ENCODE peak calls at places on chromosomes 5 and 9, in eight cellular contexts. One of them, this sample, is unnamed.

GRCh38 chr9:5442400-5443011 is 4.8 kb upstream of the PLGRKT start:
- DNase-seq in astrocyte: peak; percentile 34
- DNase-seq in fibroblast of lung: peak; percentile 50
- DNase-seq in ascending aorta: no peak
- DNase-seq in astrocyte of the cerebellum: no peak
- DNase-seq in MCF 10A: peak; percentile 72
- DNase-seq in foreskin fibroblast: peak; percentile 38
- DNase-seq in HFF-Myc: peak; percentile 32
- DNase-seq in this sample: peak; percentile 19

GRCh38 chr5:113020461-113021273 is 44.1 kb downstream of the DCP2 start:
- DNase-seq in astrocyte: peak; percentile 91
- DNase-seq in fibroblast of lung: peak; percentile 92
- DNase-seq in ascending aorta: no peak
- DNase-seq in astrocyte of the cerebellum: peak; percentile 67
- DNase-seq in MCF 10A: peak; percentile 64
- DNase-seq in foreskin fibroblast: no peak
- DNase-seq in HFF-Myc: no peak
- DNase-seq in this sample: no peak

GRCh38 chr9:110578896-110579752 is at the start of gene SVEP1:
- DNase-seq in astrocyte: peak; percentile 72
- DNase-seq in fibroblast of lung: peak; percentile 78
- DNase-seq in ascending aorta: peak; percentile 74
- DNase-seq in astrocyte of the cerebellum: no peak
- DNase-seq in MCF 10A: peak; percentile 67
- DNase-seq in foreskin fibroblast: peak; percentile 74
- DNase-seq in HFF-Myc: no peak
- DNase-seq in this sample: no peak

GRCh38 chr5:154168395-154168794 is 22.1 kb upstream of the GALNT10 start:
- DNase-seq in astrocyte: no peak
- DNase-seq in fibroblast of lung: no peak
- DNase-seq in ascending aorta: no peak
- DNase-seq in astrocyte of the cerebellum: no peak
- DNase-seq in MCF 10A: no peak
- DNase-seq in foreskin fibroblast: no peak
- DNase-seq in HFF-Myc: no peak
- DNase-seq in this sample: no peak

GRCh38 chr5:13932561-13932960 is 11.9 kb downstream of the DNAH5 start:
- DNase-seq in astrocyte: no peak
- DNase-seq in fibroblast of lung: peak; percentile 6
- DNase-seq in ascending aorta: no peak
- DNase-seq in astrocyte of the cerebellum: no peak
- DNase-seq in MCF 10A: peak; percentile 11
- DNase-seq in foreskin fibroblast: no peak
- DNase-seq in HFF-Myc: no peak
- DNase-seq in this sample: no peak

GRCh38 chr5:29238115-29238514 is 1955.4 kb upstream of the CDH6 start:
- DNase-seq in astrocyte: no peak
- DNase-seq in fibroblast of lung: no peak
- DNase-seq in ascending aorta: no peak
- DNase-seq in astrocyte of the cerebellum: no peak
- DNase-seq in MCF 10A: no peak
- DNase-seq in foreskin fibroblast: no peak
- DNase-seq in HFF-Myc: no peak
- DNase-seq in this sample: no peak

GRCh38 chr5:132489871-132490483 is 596 bp downstream of the IRF1 start:
- DNase-seq in astrocyte: peak; percentile 43
- DNase-seq in fibroblast of lung: peak; percentile 60
- DNase-seq in ascending aorta: peak; percentile 79
- DNase-seq in astrocyte of the cerebellum: no peak
- DNase-seq in MCF 10A: peak; percentile 40
- DNase-seq in foreskin fibroblast: peak; percentile 57
- DNase-seq in HFF-Myc: no peak
- DNase-seq in this sample: no peak

GRCh38 chr5:135193213-135194125 is 159.4 kb upstream of the PITX1 start:
- DNase-seq in astrocyte: peak; percentile 78
- DNase-seq in fibroblast of lung: peak; percentile 84
- DNase-seq in ascending aorta: no peak
- DNase-seq in astrocyte of the cerebellum: no peak
- DNase-seq in MCF 10A: peak; percentile 11
- DNase-seq in foreskin fibroblast: peak; percentile 55
- DNase-seq in HFF-Myc: no peak
- DNase-seq in this sample: no peak

GRCh38 chr5:58497956-58498942 is 7.0 kb downstream of the GAPT start:
- DNase-seq in astrocyte: peak; percentile 3
- DNase-seq in fibroblast of lung: peak; percentile 27
- DNase-seq in ascending aorta: no peak
- DNase-seq in astrocyte of the cerebellum: peak; percentile 18
- DNase-seq in MCF 10A: peak; percentile 58
- DNase-seq in foreskin fibroblast: peak; percentile 22
- DNase-seq in HFF-Myc: peak; percentile 5
- DNase-seq in this sample: no peak

GRCh38 chr9:126411225-126411947 is 84.8 kb downstream of the MVB12B start:
- DNase-seq in astrocyte: peak; percentile 57
- DNase-seq in fibroblast of lung: peak; percentile 66
- DNase-seq in ascending aorta: no peak
- DNase-seq in astrocyte of the cerebellum: peak; percentile 87
- DNase-seq in MCF 10A: no peak
- DNase-seq in foreskin fibroblast: no peak
- DNase-seq in HFF-Myc: no peak
- DNase-seq in this sample: no peak

GRCh38 chr5:168877132-168877895 is 298.1 kb upstream of the PANK3 start:
- DNase-seq in astrocyte: no peak
- DNase-seq in fibroblast of lung: no peak
- DNase-seq in ascending aorta: no peak
- DNase-seq in astrocyte of the cerebellum: no peak
- DNase-seq in MCF 10A: no peak
- DNase-seq in foreskin fibroblast: no peak
- DNase-seq in HFF-Myc: no peak
- DNase-seq in this sample: no peak

GRCh38 chr5:5494489-5495402 is 72.3 kb downstream of the ICE1 start:
- DNase-seq in astrocyte: peak; percentile 20
- DNase-seq in fibroblast of lung: peak; percentile 48
- DNase-seq in ascending aorta: peak; percentile 81
- DNase-seq in astrocyte of the cerebellum: no peak
- DNase-seq in MCF 10A: no peak
- DNase-seq in foreskin fibroblast: peak; percentile 57
- DNase-seq in HFF-Myc: no peak
- DNase-seq in this sample: peak; percentile 4

GRCh38 chr5:7868773-7869473 is at the start of the genes FASTKD3 and MTRR:
- DNase-seq in astrocyte: peak; percentile 90
- DNase-seq in fibroblast of lung: peak; percentile 94
- DNase-seq in ascending aorta: peak; percentile 95
- DNase-seq in astrocyte of the cerebellum: peak; percentile 82
- DNase-seq in MCF 10A: peak; percentile 92
- DNase-seq in foreskin fibroblast: peak; percentile 93
- DNase-seq in HFF-Myc: peak; percentile 76
- DNase-seq in this sample: peak; percentile 58

GRCh38 chr5:7872517-7873149 is 3.7 kb downstream of the MTRR start:
- DNase-seq in astrocyte: no peak
- DNase-seq in fibroblast of lung: peak; percentile 37
- DNase-seq in ascending aorta: no peak
- DNase-seq in astrocyte of the cerebellum: no peak
- DNase-seq in MCF 10A: no peak
- DNase-seq in foreskin fibroblast: no peak
- DNase-seq in HFF-Myc: no peak
- DNase-seq in this sample: no peak

GRCh38 chr5:7869474-7870136 is 657 bp downstream of the MTRR start:
- DNase-seq in astrocyte: no peak
- DNase-seq in fibroblast of lung: no peak
- DNase-seq in ascending aorta: no peak
- DNase-seq in astrocyte of the cerebellum: no peak
- DNase-seq in MCF 10A: peak; percentile 12
- DNase-seq in foreskin fibroblast: no peak
- DNase-seq in HFF-Myc: no peak
- DNase-seq in this sample: no peak

GRCh38 chr5:7873216-7873615 is 4.3 kb downstream of the MTRR start:
- DNase-seq in astrocyte: no peak
- DNase-seq in fibroblast of lung: no peak
- DNase-seq in ascending aorta: no peak
- DNase-seq in astrocyte of the cerebellum: no peak
- DNase-seq in MCF 10A: no peak
- DNase-seq in foreskin fibroblast: no peak
- DNase-seq in HFF-Myc: no peak
- DNase-seq in this sample: no peak

DNA sequence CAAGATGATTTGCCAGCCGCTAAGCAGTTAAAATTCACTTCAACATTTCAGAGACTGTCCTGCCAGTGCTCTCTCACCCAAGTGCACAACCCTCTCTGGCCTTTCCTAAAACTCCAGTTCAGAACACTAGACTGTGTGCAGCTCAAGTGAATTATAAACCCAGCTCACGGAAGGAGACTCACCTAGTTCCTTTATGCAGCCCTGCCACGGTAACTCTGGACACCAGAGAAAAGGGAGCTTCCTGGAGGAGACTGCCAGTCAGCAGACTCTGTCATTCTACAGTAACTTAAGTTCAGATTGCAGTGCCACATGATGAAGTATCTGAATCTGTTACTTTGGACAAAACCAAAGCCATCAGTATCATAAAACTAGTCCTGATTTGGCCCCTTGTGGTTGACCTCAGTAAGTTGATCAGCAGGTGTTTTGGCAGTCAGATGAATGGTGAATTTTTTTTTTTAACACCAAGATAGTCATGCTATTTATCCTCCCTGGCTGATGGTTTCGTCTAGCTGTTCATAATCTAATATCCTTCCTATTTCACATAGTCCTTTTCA is 2.7 kb downstream of the MTRR start:
- DNase-seq in astrocyte: no peak
- DNase-seq in fibroblast of lung: no peak
- DNase-seq in ascending aorta: no peak
- DNase-seq in astrocyte of the cerebellum: no peak
- DNase-seq in MCF 10A: no peak
- DNase-seq in foreskin fibroblast: no peak
- DNase-seq in HFF-Myc: no peak
- DNase-seq in this sample: no peak
- TF ChIP-seq CTCF in astrocyte: no peak
- TF ChIP-seq CTCF in fibroblast of lung: no peak
- TF ChIP-seq CTCF in ascending aorta: no peak
- TF ChIP-seq CTCF in astrocyte of the cerebellum: no peak
- TF ChIP-seq CTCF in MCF 10A: no peak
- TF ChIP-seq CTCF in foreskin fibroblast: no peak
- TF ChIP-seq CTCF in HFF-Myc: no peak
- TF ChIP-seq CTCF in this sample: no peak

GRCh38 chr5:27026059-27026458 is 12.3 kb downstream of the CDH9 start:
- DNase-seq in astrocyte: no peak
- DNase-seq in fibroblast of lung: no peak
- DNase-seq in ascending aorta: no peak
- DNase-seq in astrocyte of the cerebellum: no peak
- DNase-seq in MCF 10A: no peak
- DNase-seq in foreskin fibroblast: no peak
- DNase-seq in HFF-Myc: no peak
- DNase-seq in this sample: no peak

GRCh38 chr5:27026791-27027190 is 11.6 kb downstream of the CDH9 start:
- DNase-seq in astrocyte: peak; percentile 2
- DNase-seq in fibroblast of lung: no peak
- DNase-seq in ascending aorta: no peak
- DNase-seq in astrocyte of the cerebellum: no peak
- DNase-seq in MCF 10A: no peak
- DNase-seq in foreskin fibroblast: no peak
- DNase-seq in HFF-Myc: no peak
- DNase-seq in this sample: no peak

GRCh38 chr5:27015758-27016157 is 22.6 kb downstream of the CDH9 start:
- DNase-seq in astrocyte: no peak
- DNase-seq in fibroblast of lung: no peak
- DNase-seq in ascending aorta: no peak
- DNase-seq in astrocyte of the cerebellum: no peak
- DNase-seq in MCF 10A: no peak
- DNase-seq in foreskin fibroblast: no peak
- DNase-seq in HFF-Myc: no peak
- DNase-seq in this sample: no peak

GRCh38 chr5:27020965-27021364 is 17.4 kb downstream of the CDH9 start:
- DNase-seq in astrocyte: peak; percentile 2
- DNase-seq in fibroblast of lung: peak; percentile 8
- DNase-seq in ascending aorta: no peak
- DNase-seq in astrocyte of the cerebellum: peak; percentile 31
- DNase-seq in MCF 10A: peak; percentile 48
- DNase-seq in foreskin fibroblast: no peak
- DNase-seq in HFF-Myc: no peak
- DNase-seq in this sample: no peak
- TF ChIP-seq CTCF in astrocyte: peak; percentile 33
- TF ChIP-seq CTCF in fibroblast of lung: no peak
- TF ChIP-seq CTCF in ascending aorta: no peak
- TF ChIP-seq CTCF in astrocyte of the cerebellum: peak; percentile 34
- TF ChIP-seq CTCF in MCF 10A: peak; percentile 51
- TF ChIP-seq CTCF in foreskin fibroblast: peak; percentile 3
- TF ChIP-seq CTCF in HFF-Myc: no peak
- TF ChIP-seq CTCF in this sample: no peak

GRCh38 chr5:118044169-118044568 is 944.2 kb downstream of the DTWD2 start:
- DNase-seq in astrocyte: no peak
- DNase-seq in fibroblast of lung: no peak
- DNase-seq in ascending aorta: no peak
- DNase-seq in astrocyte of the cerebellum: no peak
- DNase-seq in MCF 10A: no peak
- DNase-seq in foreskin fibroblast: no peak
- DNase-seq in HFF-Myc: no peak
- DNase-seq in this sample: no peak

GRCh38 chr5:118040496-118040895 is 947.9 kb downstream of the DTWD2 start:
- DNase-seq in astrocyte: no peak
- DNase-seq in fibroblast of lung: no peak
- DNase-seq in ascending aorta: no peak
- DNase-seq in astrocyte of the cerebellum: no peak
- DNase-seq in MCF 10A: no peak
- DNase-seq in foreskin fibroblast: no peak
- DNase-seq in HFF-Myc: no peak
- DNase-seq in this sample: no peak

GRCh38 chr5:118043531-118043930 is 944.8 kb downstream of the DTWD2 start:
- DNase-seq in astrocyte: no peak
- DNase-seq in fibroblast of lung: no peak
- DNase-seq in ascending aorta: no peak
- DNase-seq in astrocyte of the cerebellum: no peak
- DNase-seq in MCF 10A: no peak
- DNase-seq in foreskin fibroblast: no peak
- DNase-seq in HFF-Myc: no peak
- DNase-seq in this sample: no peak

DNA sequence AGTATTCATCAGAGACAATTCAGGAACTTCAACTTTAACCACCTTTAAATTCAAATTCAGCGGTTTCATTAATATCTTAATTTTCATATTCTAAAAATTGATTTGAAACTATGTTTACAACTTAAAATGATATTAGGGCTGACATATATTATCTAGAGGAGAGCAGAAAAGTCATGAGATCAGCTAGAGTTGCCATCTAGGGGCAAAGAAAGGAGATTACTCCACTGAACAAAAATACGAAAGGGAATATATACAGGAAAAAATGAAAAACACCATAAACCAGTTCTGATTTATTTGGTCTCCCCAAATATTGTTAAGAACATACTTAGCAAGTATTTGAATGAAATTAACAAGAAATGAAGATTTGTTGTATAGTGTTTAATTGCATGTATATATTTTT is 946.3 kb downstream of the DTWD2 start:
- DNase-seq in astrocyte: no peak
- DNase-seq in fibroblast of lung: no peak
- DNase-seq in ascending aorta: no peak
- DNase-seq in astrocyte of the cerebellum: no peak
- DNase-seq in MCF 10A: no peak
- DNase-seq in foreskin fibroblast: no peak
- DNase-seq in HFF-Myc: no peak
- DNase-seq in this sample: no peak
- TF ChIP-seq CTCF in astrocyte: no peak
- TF ChIP-seq CTCF in fibroblast of lung: no peak
- TF ChIP-seq CTCF in ascending aorta: no peak
- TF ChIP-seq CTCF in astrocyte of the cerebellum: peak; percentile 8
- TF ChIP-seq CTCF in MCF 10A: no peak
- TF ChIP-seq CTCF in foreskin fibroblast: peak; percentile 5
- TF ChIP-seq CTCF in HFF-Myc: no peak
- TF ChIP-seq CTCF in this sample: no peak

GRCh38 chr9:120531683-120532300 is 48.2 kb downstream of the CDK5RAP2 start:
- DNase-seq in astrocyte: no peak
- DNase-seq in fibroblast of lung: peak; percentile 20
- DNase-seq in ascending aorta: no peak
- DNase-seq in astrocyte of the cerebellum: peak; percentile 19
- DNase-seq in MCF 10A: peak; percentile 81
- DNase-seq in foreskin fibroblast: no peak
- DNase-seq in HFF-Myc: peak; percentile 15
- DNase-seq in this sample: no peak
- TF ChIP-seq CTCF in astrocyte: peak; percentile 49
- TF ChIP-seq CTCF in fibroblast of lung: peak; percentile 56
- TF ChIP-seq CTCF in ascending aorta: no peak
- TF ChIP-seq CTCF in astrocyte of the cerebellum: peak; percentile 66
- TF ChIP-seq CTCF in MCF 10A: peak; percentile 65
- TF ChIP-seq CTCF in foreskin fibroblast: peak; percentile 28
- TF ChIP-seq CTCF in HFF-Myc: peak; percentile 48
- TF ChIP-seq CTCF in this sample: peak; percentile 54